ENCODE peak calls at places on chromosomes 11 and 22, in nine cellular contexts. Z is CD8-positive, alpha-beta T cell; B is iPS DF 6.9; C is right cardiac atrium; O is PC-9; T is H1; P is neural progenitor cell; Q is HAP-1; D is neuronal stem cell. Y is an unnamed sample. For H3K4me1, the result is how much of the 10 kb centered on the place peaks cover.

GRCh38 chr22:32325811-32326237 is 31.8 kb upstream of the RFPL3 start:
- DNase-seq in D (no peak), P (no peak), O (no peak), T (no peak), Q (no peak), Z (no peak), B (no peak), C (no peak), Y (no peak)

GRCh38 chr11:41404109-41404508 is 55.3 kb downstream of the LRRC4C start:
- DNase-seq in C (no peak), P (no peak), D (no peak), O (no peak), Q (no peak), B (no peak), Z (no peak), T (no peak), Y (no peak)

GRCh38 chr11:13495929-13496328 is at the start of gene PTH:
- DNase-seq in T (no peak), O (no peak), D (no peak), Z (no peak), B (no peak), C (no peak), Q (no peak), P (no peak), Y (no peak)

GRCh38 chr11:102837151-102837550 is 6.3 kb downstream of the MMP3 start:
- DNase-seq in Q (no peak), Z (no peak), O (no peak), C (no peak), T (no peak), B (no peak), D (no peak), P (no peak), Y (no peak)

GRCh38 chr11:77085652-77086051 is 17.0 kb upstream of the OMP start:
- DNase-seq in D (no peak), Q (no peak), O (no peak), Z (no peak), P (no peak), C (no peak), T (no peak), B (no peak), Y (peak)

GRCh38 chr11:8283510-8284272 is 20.0 kb upstream of the LMO1 start:
- DNase-seq in B (no peak), T (no peak), D (no peak), C (peak), Q (peak), Z (no peak), P (peak), O (no peak), Y (peak)

GRCh38 chr11:74826901-74827300 is 78.3 kb downstream of the RNF169 start:
- DNase-seq in D (no peak), Z (no peak), C (no peak), P (no peak), B (no peak), O (no peak), Q (no peak), T (no peak), Y (no peak)

GRCh38 chr11:11427185-11427944 is 74.3 kb upstream of the CSNK2A3 start:
- DNase-seq in P (no peak), B (no peak), Q (no peak), D (no peak), Z (no peak), O (no peak), C (peak), T (no peak), Y (no peak)

GRCh38 chr11:125275905-125276634 is 111.5 kb downstream of the PKNOX2 start:
- DNase-seq in O (no peak), Q (no peak), B (no peak), Z (no peak), D (no peak), P (no peak), C (no peak), T (no peak), Y (no peak)

GRCh38 chr11:122816701-122817100 is 21.6 kb upstream of the CRTAM start:
- DNase-seq in O (peak), Z (no peak), C (no peak), B (no peak), T (no peak), P (no peak), D (no peak), Q (no peak), Y (no peak)

GRCh38 chr22:20590477-20591294 is 83.3 kb downstream of the MED15 start:
- DNase-seq in Z (no peak), B (no peak), D (no peak), T (no peak), Q (no peak), O (no peak), P (no peak), C (no peak), Y (no peak)

GRCh38 chr22:47798229-47798628 is 1035.8 kb downstream of the TBC1D22A start:
- DNase-seq in B (no peak), C (no peak), D (no peak), P (no peak), T (no peak), O (no peak), Q (no peak), Z (no peak), Y (no peak)

GRCh38 chr11:12657981-12658380 is 16.2 kb upstream of the TEAD1 start:
- DNase-seq in Z (no peak), B (no peak), D (no peak), P (no peak), Q (no peak), T (no peak), O (no peak), C (no peak), Y (no peak)

GRCh38 chr22:17472886-17473285 is 90.4 kb upstream of the SLC25A18 start:
- DNase-seq in T (no peak), Z (no peak), C (no peak), P (peak), O (no peak), D (peak), Q (no peak), B (no peak), Y (no peak)

GRCh38 chr11:11841121-11841604 is 609 bp upstream of the USP47 start:
- DNase-seq in P (peak), Z (peak), O (peak), T (no peak), Q (no peak), C (peak), D (no peak), B (no peak), Y (peak)

GRCh38 chr11:130645164-130645859 is 196.9 kb downstream of the ADAMTS15 start:
- DNase-seq in O (no peak), P (no peak), B (no peak), D (no peak), T (no peak), C (no peak), Q (no peak), Z (no peak), Y (no peak)

GRCh38 chr11:3115321-3115720 is 49.8 kb downstream of the OSBPL5 start:
- DNase-seq in P (no peak), O (no peak), Q (no peak), B (no peak), C (no peak), Z (no peak), T (no peak), D (no peak), Y (no peak)

GRCh38 chr11:130400793-130401483 is 27.5 kb downstream of the ADAMTS8 start:
- DNase-seq in Q (no peak), O (no peak), T (no peak), Z (no peak), B (no peak), D (no peak), P (no peak), C (no peak), Y (no peak)

GRCh38 chr22:32281092-32281491 is 25.9 kb upstream of the SLC5A4 start:
- DNase-seq in B (no peak), D (no peak), T (no peak), C (no peak), Q (no peak), P (no peak), O (no peak), Z (no peak), Y (no peak)

GRCh38 chr22:42797021-42797420 is 60.1 kb downstream of the ARFGAP3 start:
- DNase-seq in B (no peak), P (no peak), C (peak), O (no peak), Q (no peak), D (no peak), Z (no peak), T (no peak), Y (peak)

GRCh38 chr11:127919206-127920000 is 668.0 kb downstream of the ETS1 start:
- DNase-seq in T (no peak), Q (no peak), O (peak), C (no peak), D (no peak), B (no peak), P (no peak), Z (no peak), Y (no peak)

GRCh38 chr11:40273192-40273732 is 1186.2 kb downstream of the LRRC4C start:
- DNase-seq in D (no peak), B (no peak), Z (no peak), Q (no peak), C (no peak), O (no peak), T (no peak), P (no peak), Y (no peak)

GRCh38 chr11:120805960-120806555 is 217.8 kb upstream of the TBCEL start:
- DNase-seq in Q (no peak), D (no peak), T (no peak), O (no peak), C (no peak), Z (no peak), P (no peak), B (no peak), Y (no peak)

GRCh38 chr22:46902998-46903916 is 140.8 kb downstream of the TBC1D22A start:
- DNase-seq in D (no peak), B (peak), O (no peak), T (no peak), C (no peak), P (peak), Z (no peak), Q (no peak), Y (no peak)

GRCh38 chr22:33409134-33409533 is 351.0 kb upstream of the SYN3 start:
- DNase-seq in Z (no peak), O (no peak), P (peak), B (no peak), Q (no peak), T (no peak), C (no peak), D (no peak), Y (no peak)

GRCh38 chr11:60905551-60906113 is 753 bp downstream of the PRPF19 start:
- DNase-seq in B (no peak), O (no peak), P (no peak), Q (no peak), D (no peak), C (no peak), T (no peak), Z (peak), Y (peak)

DNA sequence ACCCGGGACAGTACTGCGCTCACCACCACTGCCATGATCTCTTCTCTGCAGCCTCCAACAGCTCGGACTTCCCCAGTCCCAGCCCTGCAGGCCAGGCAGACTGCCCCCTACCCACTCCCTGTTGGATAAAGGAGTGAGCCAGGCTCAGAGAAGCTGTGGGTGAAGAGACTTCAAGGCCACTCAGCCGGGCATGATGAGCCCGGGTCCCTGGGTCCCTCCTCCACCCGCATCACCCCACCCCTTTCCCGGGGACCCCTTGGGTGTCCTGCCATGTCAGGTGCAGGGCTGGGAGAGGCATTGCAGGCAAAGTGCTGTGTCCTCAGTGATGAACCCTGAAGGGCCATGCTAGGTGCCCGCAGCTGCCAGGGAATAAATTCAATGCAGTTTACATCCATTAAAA is 14.5 kb downstream of the LSP1 start:
- DNase-seq in C (peak), T (no peak), Q (no peak), B (no peak), P (no peak), Z (peak), D (no peak), O (no peak), Y (no peak)
- H3K4me1 ChIP-seq in C (under half), T (under half), Q (under half), B (under half), P (under half), Z (half or more), D (under half), O (under half), Y (half or more)

DNA sequence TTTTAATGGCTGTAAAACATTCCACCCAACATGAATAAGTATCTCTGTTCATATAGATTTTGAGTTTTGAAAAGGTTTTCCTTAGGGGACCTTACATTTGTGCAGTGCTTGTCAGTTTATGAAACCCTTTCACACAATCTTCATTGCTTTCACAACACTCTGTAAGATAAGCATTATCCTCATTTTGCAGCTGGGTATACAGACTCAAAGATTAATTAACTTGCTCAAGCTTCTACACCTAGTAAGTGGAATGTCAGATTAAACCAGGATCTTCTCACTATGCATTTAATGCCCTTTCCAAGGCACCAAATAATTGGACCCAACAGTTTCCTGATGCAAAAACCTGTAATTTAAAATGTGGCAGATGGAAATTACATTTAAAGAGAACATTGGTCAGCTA is 11.6 kb upstream of the GAB2 start:
- DNase-seq in P (no peak), C (no peak), Z (no peak), D (no peak), O (no peak), Q (no peak), T (no peak), B (no peak), Y (no peak)
- H3K4me1 ChIP-seq in P (under half), C (under half), Z (under half), D (under half), O (under half), Q (under half), T (under half), B (under half), Y (under half)

DNA sequence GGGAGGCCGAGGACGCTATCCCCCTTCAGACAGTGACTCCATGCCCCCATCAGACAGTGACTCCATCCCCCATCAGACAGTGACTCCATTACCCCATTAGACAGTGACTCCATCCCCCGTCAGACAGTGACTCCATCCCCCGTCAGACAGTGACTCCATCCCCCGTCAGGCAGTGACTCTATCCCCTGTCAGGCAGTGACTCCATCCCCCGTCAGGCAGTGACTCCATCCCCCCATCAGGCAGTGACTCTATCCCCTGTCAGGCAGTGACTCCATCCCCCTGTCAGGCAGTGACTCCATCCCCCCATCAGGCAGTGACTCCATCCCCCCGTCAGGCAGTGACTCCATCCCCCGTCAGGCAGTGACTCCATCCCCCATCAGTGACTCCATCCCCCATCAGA is 9.1 kb upstream of the TTLL8 start:
- DNase-seq in Q (no peak), P (no peak), B (no peak), O (no peak), T (no peak), C (no peak), D (no peak), Z (no peak), Y (no peak)
- H3K4me1 ChIP-seq in Q (under half), P (under half), B (under half), O (under half), T (under half), C (under half), D (under half), Z (under half), Y (under half)

GRCh38 chr11:65609711-65610110 is 4.3 kb downstream of the MAP3K11 start:
- DNase-seq in P (no peak), Q (no peak), D (no peak), T (no peak), Z (no peak), C (no peak), B (no peak), O (no peak), Y (no peak)

GRCh38 chr11:65611758-65612603 is 2.0 kb downstream of the MAP3K11 start:
- DNase-seq in B (no peak), P (no peak), Q (no peak), C (no peak), O (no peak), Z (no peak), D (no peak), T (no peak), Y (no peak)

GRCh38 chr11:65612691-65613090 is 1.3 kb downstream of the MAP3K11 start:
- DNase-seq in O (no peak), T (no peak), Q (no peak), B (no peak), D (no peak), C (no peak), P (no peak), Z (no peak), Y (no peak)

GRCh38 chr11:65609236-65609635 is 4.8 kb downstream of the MAP3K11 start:
- DNase-seq in Z (no peak), P (no peak), O (no peak), C (no peak), B (no peak), T (no peak), Q (no peak), D (no peak), Y (no peak)

GRCh38 chr11:65611028-65611757 is 2.8 kb downstream of the MAP3K11 start:
- DNase-seq in B (no peak), D (no peak), O (no peak), Q (no peak), C (peak), T (no peak), Z (no peak), P (no peak), Y (no peak)
- H3K4me1 ChIP-seq in B (under half), D (under half), O (under half), Q (under half), C (under half), T (under half), Z (under half), P (under half), Y (half or more)

DNA sequence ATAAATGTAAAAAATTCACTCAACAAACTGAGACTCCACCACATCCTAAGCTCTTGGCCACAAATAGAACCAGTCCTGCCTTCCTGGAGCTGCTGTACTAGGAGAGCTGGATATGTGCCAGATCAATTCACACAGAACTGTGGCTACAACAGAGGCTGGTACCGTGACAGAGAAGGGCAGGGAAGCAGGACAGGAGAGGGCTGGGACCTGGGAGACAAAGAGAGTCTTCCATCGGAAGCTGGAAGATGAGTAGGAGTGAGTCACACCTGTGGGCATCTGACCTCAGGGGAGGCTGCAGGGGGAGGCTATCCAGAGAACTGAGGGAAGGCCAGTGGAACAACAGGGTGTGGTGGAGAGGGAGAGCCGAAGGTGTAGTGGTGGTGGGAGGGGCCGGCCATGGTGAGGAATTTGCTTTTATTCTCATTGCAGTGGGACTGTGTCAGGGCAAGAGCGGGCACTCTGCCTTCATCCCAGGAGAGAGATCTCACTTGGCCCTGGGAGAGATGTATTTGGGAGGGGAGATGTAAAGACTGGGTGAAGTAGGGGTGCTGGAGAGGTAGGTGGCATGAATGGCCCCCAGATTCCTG is 1.9 kb upstream of the LTBP3 start:
- DNase-seq in Q (no peak), Z (no peak), T (no peak), B (no peak), C (peak), P (no peak), O (peak), D (no peak), Y (peak)
- H3K4me1 ChIP-seq in Q (under half), Z (half or more), T (under half), B (under half), C (under half), P (under half), O (half or more), D (under half), Y (half or more)

GRCh38 chr22:49351761-49352221 is 475.9 kb downstream of the BRD1 start:
- DNase-seq in Z (no peak), P (no peak), O (no peak), T (no peak), D (no peak), B (no peak), C (no peak), Q (no peak), Y (no peak)
- H3K4me1 ChIP-seq in Z (under half), P (under half), O (under half), T (under half), D (under half), B (under half), C (under half), Q (under half), Y (under half)

DNA sequence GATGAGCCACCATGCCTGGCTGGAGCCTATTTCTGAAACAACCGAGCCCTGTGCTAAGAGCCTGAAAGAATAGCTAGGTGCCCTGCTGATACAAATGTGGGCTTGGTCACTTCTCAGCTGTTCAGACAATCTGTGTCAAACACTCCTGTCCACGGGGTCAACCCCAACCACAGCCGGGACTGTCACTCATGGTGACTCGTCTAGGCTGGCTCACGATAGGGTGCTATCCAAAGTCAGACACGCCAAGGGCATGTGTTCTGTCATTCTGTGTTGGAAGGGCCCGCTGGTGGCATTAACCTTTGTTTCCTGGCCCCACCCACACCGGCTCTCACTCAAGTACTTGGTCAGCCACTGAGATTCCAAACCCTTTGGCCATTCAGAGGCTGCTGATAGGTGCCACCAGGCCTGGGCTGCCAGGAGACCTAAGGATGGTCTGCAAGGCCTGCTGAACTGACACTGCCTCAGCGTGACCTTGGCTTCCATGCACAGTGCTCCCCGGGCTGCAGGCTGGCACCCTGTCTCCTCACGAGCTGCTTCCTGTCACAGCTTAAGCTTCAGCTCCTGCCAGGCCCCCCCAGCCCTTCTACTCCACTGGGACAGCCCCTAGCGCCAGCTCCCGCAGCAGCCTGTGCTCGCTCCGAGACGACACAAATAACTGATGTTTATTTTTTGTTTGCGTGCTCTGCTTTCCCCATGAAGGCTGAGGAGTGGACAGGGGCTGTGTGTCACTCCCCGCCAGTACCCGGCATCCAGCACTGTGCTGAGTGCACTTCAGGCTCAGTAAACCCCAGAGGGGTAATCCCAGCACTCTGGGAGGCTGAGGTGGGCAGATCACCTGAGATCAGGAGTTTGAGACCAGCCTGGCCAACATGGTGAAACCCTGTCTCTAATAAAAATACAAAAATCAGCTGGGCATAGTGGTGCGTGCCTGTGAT is 14.3 kb upstream of the CDC42BPG start:
- DNase-seq in Z (peak), P (no peak), C (peak), T (no peak), O (no peak), Q (no peak), B (no peak), D (no peak), Y (peak)
- H3K4me1 ChIP-seq in Z (half or more), P (under half), C (under half), T (under half), O (half or more), Q (under half), B (under half), D (under half), Y (half or more)